ENCODE peak calls at places on chromosomes 2 and 18, in six cellular contexts. One of them, this sample, is unnamed.

GRCh38 chr18:53698907-53699306 is 525.6 kb downstream of the MBD2 start:
- ATAC-seq in HepG2: peak
- ATAC-seq in A549: peak
- ATAC-seq in upper lobe of left lung: peak
- ATAC-seq in K562: no peak
- ATAC-seq in GM12878: peak
- ATAC-seq in this sample: no peak

GRCh38 chr2:227506456-227506855 is 34.5 kb downstream of the AGFG1 start:
- ATAC-seq in HepG2: peak
- ATAC-seq in A549: no peak
- ATAC-seq in upper lobe of left lung: no peak
- ATAC-seq in K562: no peak
- ATAC-seq in GM12878: peak
- ATAC-seq in this sample: no peak

GRCh38 chr2:54239427-54239826 is 16.6 kb downstream of the TSPYL6 start:
- ATAC-seq in HepG2: no peak
- ATAC-seq in A549: no peak
- ATAC-seq in upper lobe of left lung: peak
- ATAC-seq in K562: no peak
- ATAC-seq in GM12878: no peak
- ATAC-seq in this sample: no peak

GRCh38 chr2:45994060-45994459 is 303.1 kb upstream of the EPAS1 start:
- ATAC-seq in HepG2: peak
- ATAC-seq in A549: no peak
- ATAC-seq in upper lobe of left lung: no peak
- ATAC-seq in K562: no peak
- ATAC-seq in GM12878: no peak
- ATAC-seq in this sample: no peak

GRCh38 chr2:216532562-216532961 is 33.9 kb downstream of the RPL37A start:
- ATAC-seq in HepG2: peak
- ATAC-seq in A549: no peak
- ATAC-seq in upper lobe of left lung: no peak
- ATAC-seq in K562: no peak
- ATAC-seq in GM12878: no peak
- ATAC-seq in this sample: no peak

GRCh38 chr18:69638056-69638455 is 237.4 kb downstream of the DOK6 start:
- ATAC-seq in HepG2: no peak
- ATAC-seq in A549: no peak
- ATAC-seq in upper lobe of left lung: no peak
- ATAC-seq in K562: no peak
- ATAC-seq in GM12878: no peak
- ATAC-seq in this sample: no peak

GRCh38 chr2:217185265-217185995 is 325.6 kb upstream of the TNP1 start:
- ATAC-seq in HepG2: no peak
- ATAC-seq in A549: no peak
- ATAC-seq in upper lobe of left lung: no peak
- ATAC-seq in K562: no peak
- ATAC-seq in GM12878: no peak
- ATAC-seq in this sample: no peak

GRCh38 chr18:3502650-3503049 is 52.7 kb downstream of the TGIF1 start:
- ATAC-seq in HepG2: no peak
- ATAC-seq in A549: no peak
- ATAC-seq in upper lobe of left lung: no peak
- ATAC-seq in K562: no peak
- ATAC-seq in GM12878: no peak
- ATAC-seq in this sample: no peak

GRCh38 chr2:128214251-128214650 is 104.4 kb downstream of the HS6ST1 start:
- ATAC-seq in HepG2: no peak
- ATAC-seq in A549: no peak
- ATAC-seq in upper lobe of left lung: no peak
- ATAC-seq in K562: no peak
- ATAC-seq in GM12878: no peak
- ATAC-seq in this sample: no peak

GRCh38 chr2:241967745-241968144 is 98.2 kb downstream of the RTP5 start:
- ATAC-seq in HepG2: no peak
- ATAC-seq in A549: no peak
- ATAC-seq in upper lobe of left lung: no peak
- ATAC-seq in K562: no peak
- ATAC-seq in GM12878: no peak
- ATAC-seq in this sample: no peak

GRCh38 chr2:183035954-183036669 is 2.1 kb downstream of the NCKAP1 start:
- ATAC-seq in HepG2: no peak
- ATAC-seq in A549: no peak
- ATAC-seq in upper lobe of left lung: no peak
- ATAC-seq in K562: peak
- ATAC-seq in GM12878: peak
- ATAC-seq in this sample: no peak

GRCh38 chr2:232396683-232397082 is 10.0 kb upstream of the ALPG start:
- ATAC-seq in HepG2: no peak
- ATAC-seq in A549: no peak
- ATAC-seq in upper lobe of left lung: no peak
- ATAC-seq in K562: no peak
- ATAC-seq in GM12878: no peak
- ATAC-seq in this sample: no peak

GRCh38 chr2:202060218-202060617 is 12.8 kb upstream of the KIAA2012 start:
- ATAC-seq in HepG2: peak
- ATAC-seq in A549: no peak
- ATAC-seq in upper lobe of left lung: no peak
- ATAC-seq in K562: peak
- ATAC-seq in GM12878: peak
- ATAC-seq in this sample: no peak

GRCh38 chr18:46264255-46264654 is 160.1 kb downstream of the HAUS1 start:
- ATAC-seq in HepG2: no peak
- ATAC-seq in A549: peak
- ATAC-seq in upper lobe of left lung: peak
- ATAC-seq in K562: no peak
- ATAC-seq in GM12878: peak
- ATAC-seq in this sample: no peak

GRCh38 chr2:16346671-16347070 is 319.0 kb downstream of the CYRIA start:
- ATAC-seq in HepG2: no peak
- ATAC-seq in A549: no peak
- ATAC-seq in upper lobe of left lung: no peak
- ATAC-seq in K562: no peak
- ATAC-seq in GM12878: no peak
- ATAC-seq in this sample: no peak

GRCh38 chr2:64056021-64056420 is 36.8 kb upstream of the VPS54 start:
- ATAC-seq in HepG2: no peak
- ATAC-seq in A549: no peak
- ATAC-seq in upper lobe of left lung: no peak
- ATAC-seq in K562: no peak
- ATAC-seq in GM12878: no peak
- ATAC-seq in this sample: no peak

GRCh38 chr2:170461875-170462274 is 253.3 kb upstream of the SP5 start:
- ATAC-seq in HepG2: peak
- ATAC-seq in A549: no peak
- ATAC-seq in upper lobe of left lung: no peak
- ATAC-seq in K562: peak
- ATAC-seq in GM12878: no peak
- ATAC-seq in this sample: no peak

GRCh38 chr2:72273384-72273783 is 125.7 kb upstream of the CYP26B1 start:
- ATAC-seq in HepG2: no peak
- ATAC-seq in A549: peak
- ATAC-seq in upper lobe of left lung: no peak
- ATAC-seq in K562: no peak
- ATAC-seq in GM12878: no peak
- ATAC-seq in this sample: no peak

GRCh38 chr18:45423664-45424063 is 191.6 kb upstream of the SLC14A2 start:
- ATAC-seq in HepG2: no peak
- ATAC-seq in A549: no peak
- ATAC-seq in upper lobe of left lung: no peak
- ATAC-seq in K562: no peak
- ATAC-seq in GM12878: no peak
- ATAC-seq in this sample: no peak

GRCh38 chr18:49059028-49059670 is 108.4 kb upstream of the SMAD7 start:
- ATAC-seq in HepG2: peak
- ATAC-seq in A549: no peak
- ATAC-seq in upper lobe of left lung: no peak
- ATAC-seq in K562: peak
- ATAC-seq in GM12878: no peak
- ATAC-seq in this sample: no peak

GRCh38 chr18:7273301-7273911 is 42.5 kb downstream of the LRRC30 start:
- ATAC-seq in HepG2: peak
- ATAC-seq in A549: no peak
- ATAC-seq in upper lobe of left lung: peak
- ATAC-seq in K562: peak
- ATAC-seq in GM12878: no peak
- ATAC-seq in this sample: peak

GRCh38 chr2:164706522-164706921 is 85.2 kb upstream of the GRB14 start:
- ATAC-seq in HepG2: no peak
- ATAC-seq in A549: no peak
- ATAC-seq in upper lobe of left lung: no peak
- ATAC-seq in K562: no peak
- ATAC-seq in GM12878: no peak
- ATAC-seq in this sample: no peak

GRCh38 chr2:121256720-121257475 is 28.1 kb downstream of the TFCP2L1 start:
- ATAC-seq in HepG2: no peak
- ATAC-seq in A549: no peak
- ATAC-seq in upper lobe of left lung: no peak
- ATAC-seq in K562: no peak
- ATAC-seq in GM12878: no peak
- ATAC-seq in this sample: no peak

GRCh38 chr2:109180786-109181185 is 51.8 kb downstream of the SH3RF3 start:
- ATAC-seq in HepG2: no peak
- ATAC-seq in A549: no peak
- ATAC-seq in upper lobe of left lung: no peak
- ATAC-seq in K562: no peak
- ATAC-seq in GM12878: no peak
- ATAC-seq in this sample: no peak

GRCh38 chr2:74502720-74503505 is 3.5 kb upstream of the LBX2 start:
- ATAC-seq in HepG2: peak
- ATAC-seq in A549: peak
- ATAC-seq in upper lobe of left lung: peak
- ATAC-seq in K562: peak
- ATAC-seq in GM12878: peak
- ATAC-seq in this sample: peak
- TF ChIP-seq POLR2A in HepG2: no peak
- TF ChIP-seq POLR2A in A549: peak
- TF ChIP-seq POLR2A in upper lobe of left lung: peak
- TF ChIP-seq POLR2A in K562: peak
- TF ChIP-seq POLR2A in GM12878: peak
- TF ChIP-seq POLR2A in this sample: peak

GRCh38 chr2:107745100-107745499 is 81.6 kb upstream of the RGPD4 start:
- ATAC-seq in HepG2: no peak
- ATAC-seq in A549: no peak
- ATAC-seq in upper lobe of left lung: no peak
- ATAC-seq in K562: peak
- ATAC-seq in GM12878: no peak
- ATAC-seq in this sample: no peak
- TF ChIP-seq EP300 in HepG2: no peak
- TF ChIP-seq EP300 in A549: no peak
- TF ChIP-seq EP300 in upper lobe of left lung: no peak
- TF ChIP-seq EP300 in K562: no peak
- TF ChIP-seq EP300 in GM12878: no peak
- TF ChIP-seq EP300 in this sample: no peak

GRCh38 chr2:238231251-238231793 is 8.5 kb downstream of the HES6 start:
- ATAC-seq in HepG2: no peak
- ATAC-seq in A549: no peak
- ATAC-seq in upper lobe of left lung: peak
- ATAC-seq in K562: peak
- ATAC-seq in GM12878: peak
- ATAC-seq in this sample: peak

GRCh38 chr2:238231809-238232208 is 8.0 kb downstream of the HES6 start:
- ATAC-seq in HepG2: no peak
- ATAC-seq in A549: no peak
- ATAC-seq in upper lobe of left lung: no peak
- ATAC-seq in K562: no peak
- ATAC-seq in GM12878: no peak
- ATAC-seq in this sample: no peak

GRCh38 chr2:238235856-238236255 is 4.0 kb downstream of the HES6 start:
- ATAC-seq in HepG2: no peak
- ATAC-seq in A549: no peak
- ATAC-seq in upper lobe of left lung: no peak
- ATAC-seq in K562: no peak
- ATAC-seq in GM12878: no peak
- ATAC-seq in this sample: no peak

GRCh38 chr2:238235331-238235732 is 4.5 kb downstream of the HES6 start:
- ATAC-seq in HepG2: no peak
- ATAC-seq in A549: no peak
- ATAC-seq in upper lobe of left lung: no peak
- ATAC-seq in K562: no peak
- ATAC-seq in GM12878: no peak
- ATAC-seq in this sample: no peak

DNA sequence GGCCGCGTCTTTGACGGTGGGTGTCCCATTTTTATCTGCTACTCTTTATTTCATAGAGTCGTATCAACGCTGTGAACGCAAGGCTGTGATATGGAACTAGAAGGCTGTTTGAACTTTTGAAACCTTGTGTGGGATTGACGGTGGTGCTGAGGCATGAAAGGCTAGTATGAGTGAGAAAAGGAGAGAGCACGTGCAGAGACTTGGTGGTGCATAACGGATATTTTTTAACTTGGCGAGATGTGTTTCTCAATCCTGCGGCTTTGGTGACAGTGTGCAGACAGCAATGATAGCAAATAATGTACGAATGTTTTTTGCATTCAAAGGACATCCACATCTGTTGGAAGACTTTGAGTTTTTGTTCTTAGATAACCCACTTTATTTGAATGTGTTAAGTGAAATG is 6.2 kb downstream of the HES6 start:
- ATAC-seq in HepG2: no peak
- ATAC-seq in A549: no peak
- ATAC-seq in upper lobe of left lung: no peak
- ATAC-seq in K562: no peak
- ATAC-seq in GM12878: no peak
- ATAC-seq in this sample: no peak
- TF ChIP-seq POLR2A in HepG2: no peak
- TF ChIP-seq POLR2A in A549: no peak
- TF ChIP-seq POLR2A in upper lobe of left lung: no peak
- TF ChIP-seq POLR2A in K562: no peak
- TF ChIP-seq POLR2A in GM12878: no peak
- TF ChIP-seq POLR2A in this sample: no peak

GRCh38 chr2:43495727-43496126 is 100.1 kb downstream of the THADA start:
- ATAC-seq in HepG2: no peak
- ATAC-seq in A549: no peak
- ATAC-seq in upper lobe of left lung: no peak
- ATAC-seq in K562: no peak
- ATAC-seq in GM12878: no peak
- ATAC-seq in this sample: no peak
- TF ChIP-seq EP300 in HepG2: no peak
- TF ChIP-seq EP300 in A549: no peak
- TF ChIP-seq EP300 in upper lobe of left lung: no peak
- TF ChIP-seq EP300 in K562: no peak
- TF ChIP-seq EP300 in GM12878: no peak
- TF ChIP-seq EP300 in this sample: no peak

GRCh38 chr2:177231270-177231669 is 18.7 kb downstream of the HNRNPA3 start:
- ATAC-seq in HepG2: no peak
- ATAC-seq in A549: no peak
- ATAC-seq in upper lobe of left lung: no peak
- ATAC-seq in K562: no peak
- ATAC-seq in GM12878: no peak
- ATAC-seq in this sample: no peak
- TF ChIP-seq POLR2A in HepG2: peak
- TF ChIP-seq POLR2A in A549: no peak
- TF ChIP-seq POLR2A in upper lobe of left lung: no peak
- TF ChIP-seq POLR2A in K562: peak
- TF ChIP-seq POLR2A in GM12878: peak
- TF ChIP-seq POLR2A in this sample: no peak

GRCh38 chr2:85741811-85742507 is 11.8 kb upstream of the ATOH8 start:
- ATAC-seq in HepG2: peak
- ATAC-seq in A549: peak
- ATAC-seq in upper lobe of left lung: peak
- ATAC-seq in K562: no peak
- ATAC-seq in GM12878: no peak
- ATAC-seq in this sample: peak
- TF ChIP-seq EP300 in HepG2: no peak
- TF ChIP-seq EP300 in A549: peak
- TF ChIP-seq EP300 in upper lobe of left lung: peak
- TF ChIP-seq EP300 in K562: no peak
- TF ChIP-seq EP300 in GM12878: no peak
- TF ChIP-seq EP300 in this sample: no peak